ENCODE peak calls at places on chromosome 13, in seven cellular contexts. S is HCT116, T is SK-N-SH, I is H1, F is HepG2, A is K562, V is GM12878. Z is an unnamed sample.

GRCh38 chr13:30730526-30730925 is 4.8 kb upstream of the ALOX5AP start:
- DNase-seq in S (no peak), T (peak; percentile 41), I (no peak), V (no peak), F (peak; percentile 3), A (no peak), Z (no peak)

GRCh38 chr13:85405316-85405897 is 393.8 kb downstream of the SLITRK6 start:
- DNase-seq in V (no peak), F (no peak), S (no peak), I (no peak), A (no peak), T (no peak), Z (no peak)

GRCh38 chr13:26423634-26424033 is 133.8 kb upstream of the WASF3 start:
- DNase-seq in A (no peak), T (peak; percentile 35), S (no peak), V (no peak), F (no peak), I (no peak), Z (no peak)

GRCh38 chr13:113836917-113837553 is 26.8 kb downstream of the GAS6 start:
- DNase-seq in V (no peak), F (no peak), A (no peak), I (no peak), S (peak; percentile 33), T (peak; percentile 61), Z (no peak)

GRCh38 chr13:113207890-113208423 is 512 bp downstream of the PCID2 start:
- DNase-seq in T (no peak), F (peak; percentile 26), V (no peak), A (peak; percentile 45), S (no peak), I (no peak), Z (no peak)

GRCh38 chr13:113916330-113916815 is 52.5 kb upstream of the GAS6 start:
- DNase-seq in V (no peak), A (no peak), T (no peak), S (no peak), F (no peak), I (no peak), Z (no peak)

GRCh38 chr13:37495046-37495445 is 103.5 kb downstream of the POSTN start:
- DNase-seq in S (no peak), V (no peak), F (no peak), A (no peak), I (no peak), T (no peak), Z (no peak)

GRCh38 chr13:94065741-94066140 is 413.7 kb downstream of the DCT start:
- DNase-seq in T (peak; percentile 12), I (no peak), S (no peak), V (no peak), A (no peak), F (no peak), Z (no peak)

GRCh38 chr13:91785435-91786137 is 387.2 kb downstream of the GPC5 start:
- DNase-seq in T (no peak), F (no peak), A (no peak), V (no peak), S (no peak), I (no peak), Z (no peak)

GRCh38 chr13:99354371-99354951 is 47.3 kb upstream of the GPR183 start:
- DNase-seq in I (no peak), S (no peak), A (no peak), T (no peak), V (peak; percentile 66), F (no peak), Z (peak; percentile 83)

GRCh38 chr13:66714795-66715194 is 515.3 kb downstream of the PCDH9 start:
- DNase-seq in F (no peak), I (no peak), V (no peak), S (no peak), T (no peak), A (no peak), Z (no peak)

GRCh38 chr13:112720814-112721197 is 31.0 kb downstream of the ATP11A start:
- DNase-seq in A (no peak), I (no peak), T (no peak), S (no peak), V (no peak), F (no peak), Z (no peak)

GRCh38 chr13:83153833-83154232 is 728.4 kb downstream of the SLITRK1 start:
- DNase-seq in I (no peak), V (no peak), F (no peak), T (no peak), A (no peak), S (no peak), Z (peak; percentile 23)

GRCh38 chr13:113465241-113465640 is 12.0 kb upstream of the ADPRHL1 start:
- DNase-seq in V (no peak), A (no peak), F (no peak), S (no peak), T (no peak), I (no peak), Z (no peak)

GRCh38 chr13:99605417-99606321 is 104.4 kb downstream of the TM9SF2 start:
- DNase-seq in T (peak; percentile 64), V (no peak), I (no peak), S (peak; percentile 16), F (peak; percentile 78), A (peak; percentile 32), Z (peak; percentile 45)

GRCh38 chr13:77741587-77741972 is 44.1 kb downstream of the SLAIN1 start:
- DNase-seq in V (no peak), F (no peak), I (no peak), A (no peak), S (no peak), T (no peak), Z (no peak)

GRCh38 chr13:26460652-26461051 is 96.8 kb upstream of the WASF3 start:
- DNase-seq in V (no peak), A (no peak), S (no peak), F (no peak), I (no peak), T (no peak), Z (no peak)

GRCh38 chr13:20714161-20714560 is 10.7 kb downstream of the IL17D start:
- DNase-seq in F (no peak), V (no peak), I (no peak), T (no peak), A (no peak), S (no peak), Z (no peak)

GRCh38 chr13:113625965-113626661 is 31.9 kb downstream of the ATP4B start:
- DNase-seq in V (no peak), S (no peak), T (no peak), A (no peak), I (no peak), F (no peak), Z (no peak)

GRCh38 chr13:30934381-30934780 is 1.9 kb downstream of the TEX26 start:
- DNase-seq in I (no peak), S (no peak), F (peak; percentile 30), V (no peak), A (no peak), T (no peak), Z (no peak)

GRCh38 chr13:109698779-109699178 is 87.6 kb downstream of the IRS2 start:
- DNase-seq in A (no peak), F (no peak), V (no peak), I (no peak), T (no peak), S (no peak), Z (no peak)

DNA sequence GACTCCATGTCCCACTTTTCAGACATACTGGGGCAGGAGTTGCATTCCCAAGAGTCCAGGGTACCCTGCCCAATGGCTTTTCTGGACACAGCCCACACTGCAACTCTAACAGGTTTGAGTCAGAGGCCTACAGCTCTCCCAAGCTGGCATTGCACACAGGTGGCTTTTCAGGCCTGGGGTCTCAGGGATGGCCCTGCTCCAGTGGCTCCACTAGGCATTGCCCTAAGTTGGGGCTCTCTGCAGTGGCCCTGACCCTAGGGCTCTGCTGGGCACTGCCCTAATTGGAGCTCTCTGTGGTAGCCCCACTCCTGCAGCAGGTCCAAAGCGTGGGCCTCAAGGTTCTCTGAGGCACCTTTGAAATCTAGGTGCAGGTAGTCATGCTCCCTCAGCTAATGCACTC is 408.8 kb downstream of the SUCLA2 start:
- DNase-seq in V (no peak), A (no peak), I (no peak), F (no peak), S (no peak), T (no peak), Z (no peak)
- TF ChIP-seq JUND in V (no peak), A (no peak), I (no peak), F (no peak), S (no peak), T (no peak), Z (no peak)

GRCh38 chr13:32538234-32538620 is 368 bp downstream of the N4BP2L2 start:
- DNase-seq in T (peak; percentile 45), I (no peak), F (peak; percentile 76), S (no peak), A (no peak), V (no peak), Z (peak; percentile 1)
- TF ChIP-seq JUND in T (no peak), I (no peak), F (no peak), S (no peak), A (no peak), V (no peak), Z (no peak)

GRCh38 chr13:46751811-46752635 is 44.9 kb downstream of the ESD start:
- DNase-seq in S (no peak), I (no peak), A (no peak), F (no peak), T (no peak), V (peak; percentile 45), Z (no peak)

GRCh38 chr13:46753137-46753536 is 43.8 kb downstream of the ESD start:
- DNase-seq in V (no peak), A (no peak), S (no peak), I (no peak), T (no peak), F (peak; percentile 66), Z (no peak)

GRCh38 chr13:46756977-46757376 is 40.0 kb downstream of the ESD start:
- DNase-seq in I (no peak), T (no peak), V (no peak), S (no peak), F (no peak), A (no peak), Z (no peak)

GRCh38 chr13:46753917-46754316 is 43.0 kb downstream of the ESD start:
- DNase-seq in S (no peak), V (no peak), A (no peak), F (no peak), T (no peak), I (no peak), Z (no peak)

GRCh38 chr13:46754812-46755211 is 42.1 kb downstream of the ESD start:
- DNase-seq in V (no peak), F (no peak), S (no peak), I (no peak), A (no peak), T (no peak), Z (no peak)
- TF ChIP-seq JUND in V (no peak), F (no peak), S (no peak), I (no peak), A (no peak), T (no peak), Z (no peak)

DNA sequence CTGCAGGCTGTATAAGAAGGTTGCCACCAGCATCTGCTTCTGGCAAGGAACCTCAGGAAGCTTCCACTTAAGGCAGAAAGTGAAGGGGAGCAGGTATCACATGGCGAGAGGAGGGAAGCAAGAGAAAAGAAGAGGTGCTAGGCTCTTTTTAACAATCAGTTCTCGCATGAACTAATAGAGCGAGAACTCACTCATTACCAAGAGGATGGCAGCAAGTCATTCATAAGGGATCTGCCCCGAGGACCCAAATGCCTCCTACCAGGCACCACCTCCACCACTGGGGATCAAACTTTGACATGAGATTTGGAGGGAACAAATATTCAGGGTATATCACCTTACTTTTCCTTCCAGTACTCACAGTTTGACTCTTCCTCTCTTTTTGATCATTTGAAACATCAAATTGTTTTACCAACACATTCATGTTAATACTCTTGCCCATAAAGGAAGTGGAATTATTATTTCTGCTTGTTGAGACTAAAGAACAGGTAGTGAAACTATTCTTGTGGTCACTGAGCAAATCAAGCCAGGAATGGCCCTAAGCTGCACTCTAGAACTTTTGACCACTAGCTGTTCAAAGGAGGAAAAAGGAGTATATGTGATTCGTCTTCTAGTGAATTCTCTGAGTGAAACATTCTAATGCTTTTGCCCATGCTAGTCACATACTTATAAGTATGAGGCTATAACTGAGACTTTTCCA is 45.0 kb downstream of the LACC1 start:
- DNase-seq in S (no peak), I (no peak), T (no peak), F (no peak), V (peak; percentile 19), A (no peak), Z (no peak)
- TF ChIP-seq JUND in S (no peak), I (no peak), T (no peak), F (no peak), V (no peak), A (no peak), Z (no peak)

Z was measured in T47D.